ENCODE peak calls at places on chromosome 1, in six cellular contexts. L, Q, D, W, E and H are unnamed samples.

GRCh38 chr1:7752512-7753417 is 18.3 kb upstream of the VAMP3 start:
- DNase-seq in L (peak), Q (no peak), D (peak), W (peak), E (peak), H (peak)

GRCh38 chr1:192491804-192492554 is 83.6 kb upstream of the RGS1 start:
- DNase-seq in L (no peak), Q (no peak), D (peak), W (no peak), E (no peak), H (no peak)

GRCh38 chr1:57468661-57469523 is 45.0 kb upstream of the DAB1 start:
- DNase-seq in L (no peak), Q (no peak), D (peak), W (no peak), E (peak), H (no peak)

GRCh38 chr1:23202263-23202749 is 15.0 kb downstream of the HTR1D start:
- DNase-seq in L (no peak), Q (no peak), D (peak), W (no peak), E (no peak), H (no peak)

GRCh38 chr1:244970236-244970652 is 105.9 kb upstream of the HNRNPU start:
- DNase-seq in L (no peak), Q (peak), D (peak), W (no peak), E (no peak), H (no peak)

GRCh38 chr1:223146745-223147144 is 3.7 kb upstream of the TLR5 start:
- DNase-seq in L (no peak), Q (no peak), D (no peak), W (no peak), E (no peak), H (no peak)

GRCh38 chr1:50156241-50157010 is 47.7 kb downstream of the ELAVL4 start:
- DNase-seq in L (no peak), Q (no peak), D (peak), W (no peak), E (no peak), H (no peak)

GRCh38 chr1:18385239-18385790 is 95.4 kb upstream of the KLHDC7A start:
- DNase-seq in L (no peak), Q (no peak), D (no peak), W (no peak), E (no peak), H (no peak)

GRCh38 chr1:24928631-24929090 is 1.4 kb downstream of the RUNX3 start:
- DNase-seq in L (no peak), Q (no peak), D (no peak), W (no peak), E (no peak), H (no peak)

GRCh38 chr1:96525657-96526613 is 195.6 kb upstream of the PTBP2 start:
- DNase-seq in L (no peak), Q (no peak), D (peak), W (peak), E (no peak), H (no peak)

GRCh38 chr1:14441302-14441741 is 157.2 kb upstream of the KAZN start:
- DNase-seq in L (no peak), Q (no peak), D (peak), W (peak), E (peak), H (no peak)

GRCh38 chr1:51236548-51237312 is 657 bp downstream of the RNF11 start:
- DNase-seq in L (no peak), Q (peak), D (peak), W (peak), E (no peak), H (peak)

GRCh38 chr1:97947751-97948150 is 26.9 kb upstream of the DPYD start:
- DNase-seq in L (no peak), Q (no peak), D (no peak), W (no peak), E (no peak), H (no peak)

GRCh38 chr1:37448691-37449417 is 25.5 kb upstream of the ZC3H12A start:
- DNase-seq in L (no peak), Q (no peak), D (peak), W (no peak), E (no peak), H (no peak)

GRCh38 chr1:44819257-44819593 is 10.9 kb downstream of the BTBD19 start:
- DNase-seq in L (no peak), Q (no peak), D (no peak), W (no peak), E (no peak), H (no peak)

GRCh38 chr1:114610546-114611245 is 29.3 kb upstream of the BCAS2 start:
- DNase-seq in L (no peak), Q (no peak), D (peak), W (no peak), E (no peak), H (no peak)

GRCh38 chr1:158013840-158014520 is 20.5 kb downstream of the KIRREL1 start:
- DNase-seq in L (no peak), Q (no peak), D (no peak), W (no peak), E (no peak), H (no peak)

GRCh38 chr1:53182111-53182593 is 14.5 kb upstream of the CPT2 start:
- DNase-seq in L (peak), Q (peak), D (peak), W (peak), E (no peak), H (peak)

GRCh38 chr1:234559917-234560676 is 49.9 kb downstream of the IRF2BP2 start:
- DNase-seq in L (no peak), Q (no peak), D (no peak), W (no peak), E (no peak), H (no peak)

GRCh38 chr1:224542783-224543440 is 73.2 kb upstream of the CNIH3 start:
- DNase-seq in L (no peak), Q (no peak), D (peak), W (no peak), E (peak), H (peak)

GRCh38 chr1:192986110-192986747 is 72.9 kb downstream of the UCHL5 start:
- DNase-seq in L (no peak), Q (no peak), D (peak), W (no peak), E (no peak), H (no peak)

DNA sequence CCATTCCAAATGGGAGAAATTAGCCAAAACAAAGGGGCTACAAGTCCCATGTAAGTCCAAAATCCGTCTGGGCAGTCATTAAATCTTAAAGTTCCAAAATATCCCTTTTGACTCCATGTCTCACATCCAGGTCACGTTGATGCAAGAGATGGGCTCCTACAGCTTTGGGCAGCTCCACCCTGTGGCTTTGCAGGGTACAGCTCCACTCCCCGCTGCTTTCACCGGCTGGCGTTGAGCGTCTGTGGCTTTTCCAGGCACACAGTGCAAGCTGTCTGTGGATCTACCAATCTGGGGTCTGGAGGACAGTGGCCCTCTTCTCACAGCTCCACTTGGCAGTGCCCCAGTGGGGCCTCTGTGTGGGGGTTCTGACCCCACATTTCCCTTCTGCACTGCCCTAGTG is 130.2 kb downstream of the TPR start:
- DNase-seq in L (no peak), Q (no peak), D (no peak), W (no peak), E (no peak), H (no peak)
- TF ChIP-seq CTCF in L (no peak), Q (no peak), D (peak), W (no peak), E (no peak), H (no peak)

DNA sequence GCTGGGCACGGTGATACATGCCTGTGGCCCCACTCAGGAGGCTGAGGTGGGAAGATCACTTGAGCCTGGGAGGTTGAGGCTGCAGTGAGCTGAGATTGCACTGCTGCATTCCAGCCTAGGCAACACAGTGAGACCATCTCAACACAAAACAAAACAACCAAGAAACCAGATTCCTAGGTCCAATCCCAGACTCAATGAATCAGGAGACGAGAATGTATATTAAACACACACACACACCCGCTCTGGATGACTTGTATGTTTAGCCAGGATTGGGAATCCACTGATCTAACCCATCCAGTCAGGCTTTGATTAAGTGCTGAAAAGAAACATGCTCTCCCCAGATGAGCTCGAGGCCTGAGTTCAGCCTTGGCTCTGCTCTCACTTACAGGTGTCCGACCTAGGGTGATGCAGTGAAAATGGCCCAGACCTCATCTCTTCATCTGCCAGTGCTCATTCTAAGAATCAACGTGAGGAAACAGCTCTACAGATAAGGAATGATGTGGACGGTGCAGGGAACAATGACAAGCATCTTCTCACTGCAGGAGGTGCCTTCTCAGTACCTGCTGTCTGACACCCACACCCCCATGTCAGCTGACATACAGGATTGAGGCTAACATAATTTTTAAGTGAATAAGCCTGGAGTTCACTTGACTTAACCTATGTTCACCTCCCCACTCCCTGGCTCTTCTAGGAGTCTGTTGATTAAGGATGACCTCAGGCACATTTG is 15.3 kb upstream of the SRSF4 start:
- DNase-seq in L (no peak), Q (no peak), D (peak), W (no peak), E (peak), H (no peak)
- TF ChIP-seq CTCF in L (no peak), Q (no peak), D (no peak), W (no peak), E (no peak), H (no peak)

GRCh38 chr1:171983584-171983983 is 142.3 kb downstream of the DNM3 start:
- DNase-seq in L (no peak), Q (no peak), D (peak), W (no peak), E (peak), H (peak)
- TF ChIP-seq CTCF in L (no peak), Q (peak), D (peak), W (no peak), E (peak), H (no peak)

DNA sequence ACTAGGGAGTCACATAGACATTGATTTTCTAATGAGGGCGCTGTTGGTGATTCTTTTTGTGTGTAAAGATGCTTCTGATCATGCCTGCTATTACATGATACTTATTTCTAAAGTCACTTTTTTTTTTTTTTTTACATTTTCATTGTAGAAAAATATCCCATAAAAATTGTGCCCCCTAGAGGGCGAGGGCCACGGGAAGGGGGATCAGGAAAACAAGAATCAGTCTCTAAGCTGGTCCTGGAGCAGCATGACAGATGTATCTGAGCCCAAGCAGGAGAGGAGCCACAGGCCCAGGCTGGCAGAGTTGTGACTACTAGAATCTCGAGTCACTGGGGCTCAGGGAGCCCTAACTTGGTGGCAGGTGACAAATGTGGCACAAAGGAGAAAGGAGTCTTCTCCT is 28.1 kb downstream of the ZSCAN20 start:
- DNase-seq in L (no peak), Q (no peak), D (no peak), W (no peak), E (no peak), H (no peak)
- TF ChIP-seq CTCF in L (no peak), Q (no peak), D (peak), W (no peak), E (peak), H (no peak)

GRCh38 chr1:109598655-109599054 is 20.8 kb downstream of the GNAT2 start:
- DNase-seq in L (no peak), Q (no peak), D (no peak), W (no peak), E (no peak), H (no peak)
- TF ChIP-seq CTCF in L (no peak), Q (peak), D (no peak), W (no peak), E (no peak), H (no peak)

DNA sequence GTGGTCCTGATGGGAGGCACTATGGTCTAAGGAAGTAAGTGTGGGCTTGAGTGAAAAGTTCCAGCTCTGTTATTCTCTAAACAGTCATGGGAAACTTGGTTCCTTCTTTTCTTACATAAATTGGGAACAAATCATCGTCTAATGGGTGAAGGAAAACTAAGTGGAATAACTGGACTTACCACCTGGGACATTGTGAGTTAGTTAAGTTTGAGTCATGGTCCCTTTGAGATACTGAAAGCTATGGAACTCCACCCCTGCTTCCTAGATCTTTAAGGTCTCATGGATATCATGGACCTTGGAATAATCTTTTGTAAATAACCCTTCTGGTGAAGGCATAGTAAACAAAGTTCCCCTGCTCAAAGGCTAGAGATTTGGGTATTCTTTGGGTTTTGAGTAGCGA is 16.1 kb upstream of the TXLNA start:
- DNase-seq in L (no peak), Q (no peak), D (no peak), W (no peak), E (no peak), H (no peak)
- TF ChIP-seq CTCF in L (no peak), Q (no peak), D (no peak), W (no peak), E (no peak), H (no peak)

DNA sequence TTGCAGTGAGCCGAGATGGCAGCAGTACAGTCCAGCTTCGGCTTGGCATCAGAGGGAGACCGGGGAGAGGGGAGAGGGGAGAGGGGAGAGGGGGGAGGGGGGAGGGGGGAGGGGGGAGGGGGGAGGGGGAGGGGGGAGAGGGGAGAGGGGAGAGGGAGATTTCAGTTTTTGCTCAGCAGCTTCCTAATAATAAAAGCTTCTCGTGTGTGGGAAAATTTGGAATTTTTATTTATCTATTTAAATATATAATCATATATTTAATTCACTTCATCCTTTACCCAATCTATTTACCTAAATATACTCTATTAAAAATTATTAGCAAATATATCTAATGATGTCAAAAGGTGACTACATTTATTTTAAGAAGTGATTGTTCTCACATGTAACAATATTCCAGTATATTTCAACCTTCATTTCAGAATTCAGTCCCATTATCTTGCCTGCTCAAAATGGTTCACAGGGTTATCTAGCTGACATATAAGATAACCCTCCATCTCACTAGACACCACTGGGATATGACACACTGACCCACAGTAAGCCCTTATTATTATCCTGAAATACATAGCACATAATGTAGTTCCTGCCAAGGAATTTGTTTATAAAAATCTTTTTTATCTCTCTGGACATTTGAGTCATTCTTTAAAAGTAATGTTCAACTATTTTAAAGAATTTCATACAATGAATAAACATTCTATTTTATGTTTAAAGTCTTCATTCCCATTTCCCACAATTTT is 105.9 kb downstream of the GPATCH2 start:
- DNase-seq in L (no peak), Q (no peak), D (peak), W (no peak), E (no peak), H (no peak)
- TF ChIP-seq CTCF in L (no peak), Q (no peak), D (no peak), W (no peak), E (no peak), H (no peak)

GRCh38 chr1:227317541-227318002 is 720 bp downstream of the CDC42BPA start:
- DNase-seq in L (no peak), Q (peak), D (peak), W (peak), E (peak), H (peak)
- TF ChIP-seq CTCF in L (no peak), Q (peak), D (peak), W (no peak), E (peak), H (peak)

GRCh38 chr1:94653454-94653853 is 111.9 kb upstream of the F3 start:
- DNase-seq in L (no peak), Q (no peak), D (no peak), W (no peak), E (no peak), H (no peak)

GRCh38 chr1:94648225-94649007 is 106.9 kb upstream of the F3 start:
- DNase-seq in L (peak), Q (no peak), D (peak), W (peak), E (peak), H (peak)

GRCh38 chr1:94654031-94654430 is 112.5 kb upstream of the F3 start:
- DNase-seq in L (no peak), Q (no peak), D (no peak), W (no peak), E (no peak), H (peak)

GRCh38 chr1:94646786-94647555 is 105.4 kb upstream of the F3 start:
- DNase-seq in L (no peak), Q (no peak), D (peak), W (no peak), E (no peak), H (no peak)

DNA sequence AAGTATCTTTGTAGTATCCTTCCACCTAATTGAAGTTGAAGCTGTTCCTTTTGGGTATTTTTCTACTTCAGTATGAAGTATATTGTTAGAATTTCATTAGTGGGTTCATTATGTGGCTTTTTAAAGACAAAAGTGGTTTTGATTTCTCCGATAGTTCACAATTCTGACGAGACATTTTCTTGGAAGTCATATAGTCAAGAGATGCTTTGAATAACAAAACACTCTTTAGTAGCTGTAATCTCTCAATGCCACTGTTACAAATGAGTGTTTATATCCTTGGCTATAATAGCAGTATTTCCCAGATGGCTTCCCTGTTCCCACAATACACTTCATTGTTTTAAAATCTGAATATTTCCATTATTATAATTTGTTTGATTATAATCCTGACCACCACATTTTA is 108.7 kb upstream of the F3 start:
- DNase-seq in L (no peak), Q (no peak), D (no peak), W (no peak), E (no peak), H (no peak)
- TF ChIP-seq CTCF in L (no peak), Q (no peak), D (no peak), W (no peak), E (no peak), H (no peak)